ENCODE peak calls at places on chromosomes 3 and 15, in five cellular contexts. T is fibroblast of pulmonary artery, S is stomach, O is colonic mucosa, P is fibroblast of lung. I is an unnamed sample.

GRCh38 chr3:119343719-119344118 is 49.5 kb downstream of the ARHGAP31 start:
- DNase-seq in P (no peak), T (no peak), O (no peak), S (no peak), I (no peak)

GRCh38 chr3:132538072-132538471 is 59.0 kb upstream of the ACKR4 start:
- DNase-seq in T (no peak), O (no peak), P (no peak), S (no peak), I (no peak)

GRCh38 chr3:40583691-40584090 is 58.9 kb downstream of the ZNF621 start:
- DNase-seq in T (no peak), S (no peak), O (no peak), P (no peak), I (no peak)

GRCh38 chr3:16456784-16457415 is 56.6 kb downstream of the RFTN1 start:
- DNase-seq in T (peak; percentile 62), O (peak; percentile 30), P (peak; percentile 95), S (no peak), I (peak; percentile 52)

GRCh38 chr15:77654975-77655374 is 22.3 kb upstream of the LINGO1 start:
- DNase-seq in P (no peak), S (no peak), T (no peak), O (peak; percentile 66), I (no peak)

GRCh38 chr3:157093096-157093495 is 66.9 kb downstream of the CCNL1 start:
- DNase-seq in T (no peak), P (no peak), O (no peak), S (no peak), I (no peak)

GRCh38 chr15:31486506-31486905 is 159.9 kb downstream of the KLF13 start:
- DNase-seq in P (no peak), T (no peak), S (no peak), O (no peak), I (no peak)

GRCh38 chr3:13827699-13828098 is 52.2 kb downstream of the WNT7A start:
- DNase-seq in P (no peak), S (no peak), T (no peak), O (no peak), I (no peak)

GRCh38 chr3:85785766-85786165 is 827.0 kb downstream of the CADM2 start:
- DNase-seq in P (no peak), T (peak; percentile 2), S (no peak), O (no peak), I (no peak)

GRCh38 chr15:78205856-78206255 is 28.5 kb downstream of the ACSBG1 start:
- DNase-seq in P (no peak), O (peak; percentile 14), S (peak; percentile 23), T (no peak), I (no peak)

GRCh38 chr15:76823303-76823702 is 81.8 kb downstream of the SCAPER start:
- DNase-seq in O (no peak), S (no peak), P (no peak), T (no peak), I (no peak)

GRCh38 chr3:49807427-49808114 is 4.5 kb downstream of the INKA1 start:
- DNase-seq in S (no peak), T (peak; percentile 53), O (no peak), P (no peak), I (no peak)

GRCh38 chr3:100427694-100428093 is 26.4 kb downstream of the LNP1 start:
- DNase-seq in O (no peak), S (no peak), T (peak; percentile 79), P (peak; percentile 19), I (no peak)

GRCh38 chr15:64387562-64388168 is at the start of gene TRIP4:
- DNase-seq in T (peak; percentile 98), S (peak; percentile 96), O (peak; percentile 96), P (peak; percentile 98), I (peak; percentile 84)
- TF ChIP-seq CTCF in T (no peak), S (no peak), O (no peak), P (no peak), I (peak; percentile 12)

DNA sequence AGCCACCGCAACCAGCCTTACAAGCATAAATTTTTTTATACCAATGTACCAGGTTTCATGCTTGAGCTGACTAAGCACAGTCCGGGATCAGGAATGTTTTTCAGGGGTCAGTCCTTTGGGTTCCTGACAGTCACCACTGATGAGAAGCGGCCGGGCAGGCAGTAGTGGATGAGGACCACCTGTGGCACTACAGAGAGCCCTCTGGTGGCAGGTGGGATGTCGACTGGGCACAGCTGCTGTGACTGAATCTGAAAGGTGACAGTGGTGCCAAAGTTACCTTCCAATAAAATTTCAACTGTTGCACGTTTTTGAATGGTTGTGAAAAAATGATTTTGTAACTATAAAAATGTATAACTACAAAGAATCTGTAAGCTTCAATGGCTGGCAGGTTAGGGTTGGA is 34.0 kb downstream of the TPRA1 start:
- DNase-seq in O (no peak), P (no peak), T (no peak), S (no peak), I (no peak)
- TF ChIP-seq CTCF in O (no peak), P (no peak), T (peak; percentile 3), S (no peak), I (no peak)

DNA sequence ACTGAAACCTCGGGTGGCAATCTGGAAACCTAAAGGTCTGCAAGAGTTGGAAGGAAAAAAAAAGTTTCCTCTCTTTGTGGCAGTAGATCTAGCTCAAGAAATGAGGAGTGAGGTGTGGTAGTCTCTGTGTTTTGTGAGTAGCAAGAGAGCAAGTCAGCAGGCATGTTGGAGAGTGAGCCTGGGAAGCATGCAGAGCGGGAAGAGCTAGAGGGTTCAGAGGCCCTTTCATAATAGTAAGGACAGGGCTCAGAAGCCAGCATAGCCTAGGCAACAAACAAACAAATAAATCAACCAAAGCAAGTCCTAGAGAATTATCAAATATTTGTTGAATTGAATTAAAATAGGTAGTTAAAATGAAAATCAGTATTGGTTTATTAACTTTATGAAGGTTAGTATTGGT is 189.7 kb upstream of the CBLB start:
- DNase-seq in T (no peak), S (no peak), O (no peak), P (no peak), I (no peak)
- TF ChIP-seq CTCF in T (no peak), S (no peak), O (no peak), P (no peak), I (no peak)

DNA sequence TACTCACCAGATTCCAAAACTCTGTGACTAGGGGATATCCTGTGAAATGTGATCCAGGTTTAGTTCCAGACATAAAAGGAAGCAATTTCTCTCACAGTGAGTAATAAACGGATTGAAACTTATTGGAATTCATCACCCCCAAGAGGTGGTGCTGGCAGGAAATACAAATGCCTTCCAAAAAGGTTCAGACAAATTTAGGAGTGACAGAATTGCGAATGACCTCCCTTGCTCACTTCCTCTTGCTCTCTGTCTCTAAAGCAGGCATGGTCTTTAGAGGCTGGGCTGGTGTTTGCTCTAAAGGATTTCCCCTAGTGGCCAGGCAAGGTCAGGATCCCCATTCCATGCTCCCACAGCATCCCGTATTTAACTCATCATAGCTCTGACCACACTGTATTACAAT is 449.4 kb upstream of the PPP2R3A start:
- DNase-seq in O (no peak), S (no peak), T (no peak), P (peak; percentile 65), I (peak; percentile 19)
- TF ChIP-seq CTCF in O (no peak), S (no peak), T (no peak), P (peak; percentile 16), I (peak; percentile 48)

DNA sequence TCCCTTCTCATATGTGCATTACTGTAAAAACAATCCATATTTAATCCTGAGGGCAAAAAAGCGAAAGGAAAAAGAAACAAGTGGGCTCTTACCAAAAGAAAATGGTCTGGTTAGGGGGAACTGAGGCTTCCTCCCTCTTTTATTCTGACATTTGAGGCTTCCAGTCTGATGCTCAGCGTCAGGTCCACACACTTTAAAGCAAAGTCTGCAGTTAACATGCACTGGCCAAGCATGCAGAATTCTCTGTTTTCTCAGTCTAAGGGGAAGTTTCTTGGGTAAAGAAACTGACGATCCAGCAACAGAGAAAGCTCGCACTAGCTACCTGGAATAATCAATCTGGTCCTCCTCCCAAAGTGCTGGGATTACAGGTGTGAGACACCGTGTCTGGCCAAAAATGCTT is 36.3 kb upstream of the TRIM59 start:
- DNase-seq in P (no peak), S (no peak), O (no peak), T (no peak), I (no peak)
- TF ChIP-seq CTCF in P (no peak), S (no peak), O (no peak), T (no peak), I (no peak)

GRCh38 chr3:142962520-142963265 is 781 bp downstream of the PAQR9 start:
- DNase-seq in P (no peak), S (no peak), O (no peak), T (no peak), I (no peak)

GRCh38 chr3:142962175-142962519 is 1.3 kb downstream of the PAQR9 start:
- DNase-seq in S (no peak), O (no peak), T (no peak), P (no peak), I (no peak)

GRCh38 chr3:142961539-142961938 is 1.9 kb downstream of the PAQR9 start:
- DNase-seq in S (no peak), P (no peak), T (no peak), O (no peak), I (no peak)

GRCh38 chr3:142960322-142960850 is 3.1 kb downstream of the PAQR9 start:
- DNase-seq in P (no peak), S (no peak), T (no peak), O (no peak), I (no peak)

GRCh38 chr3:142958707-142959106 is 4.8 kb downstream of the PAQR9 start:
- DNase-seq in P (peak; percentile 82), T (peak; percentile 24), S (no peak), O (no peak), I (no peak)
- TF ChIP-seq CTCF in P (no peak), T (no peak), S (no peak), O (no peak), I (no peak)